ENCODE peak calls at places on chromosomes 16 and 17, in five cellular contexts. One of them, this sample, is unnamed.
A peak's percentile ranks its signal among the peaks of the same experiment; 100 is the strongest.

GRCh38 chr16:56029026-56029425 is 153.9 kb upstream of the CES5A start:
- DNase-seq in left ventricle myocardium inferior: no peak
- DNase-seq in bronchial epithelial cell: no peak
- DNase-seq in fibroblast of mammary gland: no peak
- DNase-seq in testis: no peak
- DNase-seq in this sample: no peak

GRCh38 chr17:53032861-53033271 is 789.9 kb upstream of the KIF2B start:
- DNase-seq in fibroblast of mammary gland: peak; percentile 3
- DNase-seq in bronchial epithelial cell: peak; percentile 66
- DNase-seq in left ventricle myocardium inferior: no peak
- DNase-seq in testis: peak; percentile 28
- DNase-seq in this sample: no peak

GRCh38 chr17:52828621-52829020 is 670.1 kb upstream of the CA10 start:
- DNase-seq in bronchial epithelial cell: no peak
- DNase-seq in left ventricle myocardium inferior: no peak
- DNase-seq in fibroblast of mammary gland: no peak
- DNase-seq in testis: peak; percentile 81
- DNase-seq in this sample: no peak

GRCh38 chr17:7003745-7004144 is 7.9 kb downstream of the ALOX12 start:
- DNase-seq in fibroblast of mammary gland: no peak
- DNase-seq in left ventricle myocardium inferior: no peak
- DNase-seq in bronchial epithelial cell: no peak
- DNase-seq in testis: no peak
- DNase-seq in this sample: no peak

GRCh38 chr17:81368623-81369022 is 26.6 kb upstream of the BAHCC1 start:
- DNase-seq in left ventricle myocardium inferior: no peak
- DNase-seq in testis: no peak
- DNase-seq in fibroblast of mammary gland: no peak
- DNase-seq in bronchial epithelial cell: no peak
- DNase-seq in this sample: no peak

GRCh38 chr16:57871457-57871856 is 69.2 kb upstream of the KIFC3 start:
- DNase-seq in fibroblast of mammary gland: peak; percentile 73
- DNase-seq in left ventricle myocardium inferior: no peak
- DNase-seq in bronchial epithelial cell: peak; percentile 95
- DNase-seq in testis: no peak
- DNase-seq in this sample: no peak

GRCh38 chr16:3577302-3577752 is at the start of gene NLRC3:
- DNase-seq in left ventricle myocardium inferior: no peak
- DNase-seq in fibroblast of mammary gland: no peak
- DNase-seq in testis: no peak
- DNase-seq in bronchial epithelial cell: no peak
- DNase-seq in this sample: no peak

GRCh38 chr17:60577147-60577925 is 22.7 kb upstream of the PPM1D start:
- DNase-seq in testis: peak; percentile 68
- DNase-seq in left ventricle myocardium inferior: no peak
- DNase-seq in bronchial epithelial cell: no peak
- DNase-seq in fibroblast of mammary gland: peak; percentile 65
- DNase-seq in this sample: no peak

GRCh38 chr17:74852237-74853047 is 7.2 kb downstream of the GRIN2C start:
- DNase-seq in testis: no peak
- DNase-seq in left ventricle myocardium inferior: no peak
- DNase-seq in bronchial epithelial cell: peak; percentile 44
- DNase-seq in fibroblast of mammary gland: no peak
- DNase-seq in this sample: peak; percentile 53

GRCh38 chr17:52678211-52678610 is 519.7 kb upstream of the CA10 start:
- DNase-seq in fibroblast of mammary gland: no peak
- DNase-seq in testis: no peak
- DNase-seq in bronchial epithelial cell: no peak
- DNase-seq in left ventricle myocardium inferior: no peak
- DNase-seq in this sample: peak; percentile 22

GRCh38 chr17:31537558-31537957 is 146.1 kb downstream of the RAB11FIP4 start:
- DNase-seq in testis: peak; percentile 54
- DNase-seq in left ventricle myocardium inferior: no peak
- DNase-seq in fibroblast of mammary gland: peak; percentile 70
- DNase-seq in bronchial epithelial cell: peak; percentile 46
- DNase-seq in this sample: no peak

GRCh38 chr17:8312251-8312650 is 2.2 kb downstream of the ARHGEF15 start:
- DNase-seq in bronchial epithelial cell: no peak
- DNase-seq in left ventricle myocardium inferior: no peak
- DNase-seq in testis: no peak
- DNase-seq in fibroblast of mammary gland: no peak
- DNase-seq in this sample: no peak

GRCh38 chr17:9456265-9456664 is 119.4 kb downstream of the STX8 start:
- DNase-seq in fibroblast of mammary gland: no peak
- DNase-seq in left ventricle myocardium inferior: peak; percentile 26
- DNase-seq in testis: no peak
- DNase-seq in bronchial epithelial cell: no peak
- DNase-seq in this sample: peak; percentile 54

GRCh38 chr16:73048292-73049050 is 543 bp upstream of the ZFHX3 start:
- DNase-seq in fibroblast of mammary gland: no peak
- DNase-seq in testis: peak; percentile 32
- DNase-seq in bronchial epithelial cell: no peak
- DNase-seq in left ventricle myocardium inferior: peak; percentile 78
- DNase-seq in this sample: peak; percentile 87
- H3K4me3 ChIP-seq in fibroblast of mammary gland: peak overlapping the region; percentile 40
- H3K4me3 ChIP-seq in testis: peak overlapping the region; percentile 63
- H3K4me3 ChIP-seq in bronchial epithelial cell: peak overlapping the region; percentile 72
- H3K4me3 ChIP-seq in left ventricle myocardium inferior: peak overlapping the region; percentile 94
- H3K4me3 ChIP-seq in this sample: peak overlapping the region; percentile 75

DNA sequence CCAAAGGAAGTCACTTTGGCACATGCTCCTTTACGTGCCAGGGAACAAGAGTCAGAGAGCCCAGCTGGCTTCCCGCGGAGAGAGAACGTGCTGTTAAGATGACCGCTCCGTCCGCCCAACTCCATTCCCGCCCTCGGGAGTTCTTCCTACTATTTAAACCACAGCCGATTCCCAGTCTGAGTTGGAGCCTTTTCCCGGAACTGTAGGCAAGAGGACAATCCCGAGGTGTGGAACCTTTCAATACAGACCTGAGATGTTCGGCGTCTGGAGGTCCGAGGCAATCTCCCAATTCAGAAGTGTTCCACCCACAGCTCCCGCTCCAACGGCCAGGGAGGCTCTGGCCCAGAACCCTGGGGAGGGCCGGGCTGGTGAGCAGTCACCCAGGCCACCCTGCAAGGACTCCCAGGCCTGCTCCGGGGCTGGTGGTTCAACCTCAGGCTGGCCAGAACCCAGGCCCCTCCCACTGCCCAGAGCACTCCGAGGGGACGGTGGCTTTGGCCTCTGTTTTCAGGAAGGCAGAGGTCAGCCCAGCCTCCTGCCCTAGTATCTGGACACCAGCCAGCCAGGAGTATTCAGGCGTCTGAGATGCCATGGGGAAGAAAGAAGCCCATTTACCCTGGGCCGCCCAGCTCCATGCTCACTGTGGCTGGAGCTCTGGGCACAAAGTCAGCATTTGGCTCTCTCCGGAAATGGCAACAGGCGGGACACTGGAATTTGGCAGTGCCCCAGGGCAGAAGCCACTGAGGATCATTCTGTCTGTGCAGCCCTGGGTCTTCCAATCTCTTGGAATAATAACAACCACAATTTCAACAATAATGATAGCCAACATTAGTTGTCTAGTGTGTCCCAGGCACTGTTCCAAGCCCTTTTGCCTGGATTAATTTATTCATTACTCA is 21.4 kb downstream of the EMP2 start:
- DNase-seq in testis: peak; percentile 69
- DNase-seq in left ventricle myocardium inferior: peak; percentile 77
- DNase-seq in bronchial epithelial cell: no peak
- DNase-seq in fibroblast of mammary gland: peak; percentile 82
- DNase-seq in this sample: peak; percentile 87
- H3K4me3 ChIP-seq in testis: no peak overlapping the region
- H3K4me3 ChIP-seq in left ventricle myocardium inferior: peak overlapping the region; percentile 49
- H3K4me3 ChIP-seq in bronchial epithelial cell: no peak overlapping the region
- H3K4me3 ChIP-seq in fibroblast of mammary gland: peak overlapping the region; percentile 17
- H3K4me3 ChIP-seq in this sample: peak overlapping the region; percentile 8

GRCh38 chr17:49132317-49132698 is 261 bp upstream of the B4GALNT2 start:
- DNase-seq in fibroblast of mammary gland: no peak
- DNase-seq in bronchial epithelial cell: no peak
- DNase-seq in testis: no peak
- DNase-seq in left ventricle myocardium inferior: no peak
- DNase-seq in this sample: no peak

GRCh38 chr17:49136335-49136734 is 3.8 kb downstream of the B4GALNT2 start:
- DNase-seq in bronchial epithelial cell: no peak
- DNase-seq in testis: no peak
- DNase-seq in left ventricle myocardium inferior: no peak
- DNase-seq in fibroblast of mammary gland: no peak
- DNase-seq in this sample: no peak

GRCh38 chr17:49130891-49131290 is 1.7 kb upstream of the B4GALNT2 start:
- DNase-seq in bronchial epithelial cell: peak; percentile 47
- DNase-seq in testis: no peak
- DNase-seq in fibroblast of mammary gland: peak; percentile 17
- DNase-seq in left ventricle myocardium inferior: no peak
- DNase-seq in this sample: no peak

GRCh38 chr17:49132699-49133364 is at the start of gene B4GALNT2:
- DNase-seq in fibroblast of mammary gland: no peak
- DNase-seq in left ventricle myocardium inferior: no peak
- DNase-seq in testis: peak; percentile 19
- DNase-seq in bronchial epithelial cell: no peak
- DNase-seq in this sample: peak; percentile 12
- H3K4me3 ChIP-seq in fibroblast of mammary gland: peak within 1 kb of the TSS; percentile 13
- H3K4me3 ChIP-seq in left ventricle myocardium inferior: peak within 1 kb of the TSS; percentile 51
- H3K4me3 ChIP-seq in testis: peak within 1 kb of the TSS; percentile 36
- H3K4me3 ChIP-seq in bronchial epithelial cell: peak within 1 kb of the TSS; percentile 46
- H3K4me3 ChIP-seq in this sample: peak within 1 kb of the TSS; percentile 3

DNA sequence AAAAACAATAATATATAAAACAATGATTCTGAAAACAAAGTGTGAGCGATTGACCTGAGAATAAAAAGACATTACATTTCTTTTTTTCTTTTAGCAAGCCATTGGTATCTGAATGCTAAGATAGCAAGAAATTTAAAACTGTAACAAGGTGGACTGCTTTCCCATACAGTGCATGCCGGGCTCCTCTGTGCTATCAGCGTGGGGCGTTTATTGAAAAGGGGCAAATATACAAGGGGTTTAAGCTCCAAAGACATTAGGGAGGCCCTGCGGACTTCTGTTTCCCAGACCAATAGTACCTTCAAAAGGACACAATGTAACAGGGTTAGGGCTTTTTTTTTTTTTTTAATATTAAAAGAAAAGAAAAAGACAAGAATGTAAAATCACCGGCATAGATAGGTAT is 261.3 kb downstream of the ZFHX3 start:
- DNase-seq in bronchial epithelial cell: no peak
- DNase-seq in testis: peak; percentile 40
- DNase-seq in fibroblast of mammary gland: no peak
- DNase-seq in left ventricle myocardium inferior: no peak
- DNase-seq in this sample: no peak
- H3K4me3 ChIP-seq in bronchial epithelial cell: no peak overlapping the region
- H3K4me3 ChIP-seq in testis: peak overlapping the region; percentile 45
- H3K4me3 ChIP-seq in fibroblast of mammary gland: peak overlapping the region; percentile 53
- H3K4me3 ChIP-seq in left ventricle myocardium inferior: peak overlapping the region; percentile 57
- H3K4me3 ChIP-seq in this sample: no peak overlapping the region

GRCh38 chr17:78104540-78104941 is 24.0 kb downstream of the TMC6 start:
- DNase-seq in bronchial epithelial cell: no peak
- DNase-seq in testis: no peak
- DNase-seq in left ventricle myocardium inferior: no peak
- DNase-seq in fibroblast of mammary gland: no peak
- DNase-seq in this sample: no peak

GRCh38 chr17:78105101-78105500 is 23.5 kb downstream of the TMC6 start:
- DNase-seq in testis: no peak
- DNase-seq in left ventricle myocardium inferior: no peak
- DNase-seq in bronchial epithelial cell: no peak
- DNase-seq in fibroblast of mammary gland: no peak
- DNase-seq in this sample: no peak

GRCh38 chr17:78101112-78101511 is 27.4 kb downstream of the TMC6 start:
- DNase-seq in bronchial epithelial cell: no peak
- DNase-seq in testis: no peak
- DNase-seq in fibroblast of mammary gland: no peak
- DNase-seq in left ventricle myocardium inferior: no peak
- DNase-seq in this sample: no peak

GRCh38 chr17:78101542-78101941 is 27.0 kb downstream of the TMC6 start:
- DNase-seq in left ventricle myocardium inferior: no peak
- DNase-seq in fibroblast of mammary gland: no peak
- DNase-seq in bronchial epithelial cell: no peak
- DNase-seq in testis: no peak
- DNase-seq in this sample: no peak

GRCh38 chr17:78103311-78103710 is 25.2 kb downstream of the TMC6 start:
- DNase-seq in fibroblast of mammary gland: no peak
- DNase-seq in left ventricle myocardium inferior: no peak
- DNase-seq in bronchial epithelial cell: no peak
- DNase-seq in testis: no peak
- DNase-seq in this sample: no peak
- H3K4me3 ChIP-seq in fibroblast of mammary gland: no peak overlapping the region
- H3K4me3 ChIP-seq in left ventricle myocardium inferior: no peak overlapping the region
- H3K4me3 ChIP-seq in bronchial epithelial cell: no peak overlapping the region
- H3K4me3 ChIP-seq in testis: no peak overlapping the region
- H3K4me3 ChIP-seq in this sample: no peak overlapping the region

GRCh38 chr17:16988749-16989229 is 16.9 kb upstream of the TNFRSF13B start:
- DNase-seq in left ventricle myocardium inferior: no peak
- DNase-seq in fibroblast of mammary gland: peak; percentile 66
- DNase-seq in testis: no peak
- DNase-seq in bronchial epithelial cell: no peak
- DNase-seq in this sample: no peak
- H3K4me3 ChIP-seq in left ventricle myocardium inferior: no peak overlapping the region
- H3K4me3 ChIP-seq in fibroblast of mammary gland: no peak overlapping the region
- H3K4me3 ChIP-seq in testis: no peak overlapping the region
- H3K4me3 ChIP-seq in bronchial epithelial cell: no peak overlapping the region
- H3K4me3 ChIP-seq in this sample: no peak overlapping the region

This sample was measured in right cardiac atrium.